ENCODE peak calls at places on chromosomes 2 and 18, in ten cellular contexts. One of them, this sample, is unnamed.

GRCh38 chr2:163441603-163442002 is 294.2 kb downstream of the FIGN start:
- DNase-seq in heart right ventricle: no peak
- DNase-seq in HepG2: no peak
- DNase-seq in Peyer's patch: no peak
- DNase-seq in DND-41: no peak
- DNase-seq in endodermal cell: no peak
- DNase-seq in neural progenitor cell: peak; percentile 5
- DNase-seq in right atrium auricular region: no peak
- DNase-seq in WERI-Rb-1: no peak
- DNase-seq in A549: no peak
- DNase-seq in this sample: no peak

GRCh38 chr2:223884399-223884798 is 47.0 kb upstream of the AP1S3 start:
- DNase-seq in DND-41: no peak
- DNase-seq in right atrium auricular region: no peak
- DNase-seq in WERI-Rb-1: no peak
- DNase-seq in heart right ventricle: no peak
- DNase-seq in Peyer's patch: no peak
- DNase-seq in endodermal cell: no peak
- DNase-seq in neural progenitor cell: no peak
- DNase-seq in A549: no peak
- DNase-seq in HepG2: no peak
- DNase-seq in this sample: no peak

GRCh38 chr18:12013186-12013916 is 32.0 kb downstream of the IMPA2 start:
- DNase-seq in DND-41: no peak
- DNase-seq in neural progenitor cell: peak; percentile 48
- DNase-seq in A549: no peak
- DNase-seq in Peyer's patch: no peak
- DNase-seq in right atrium auricular region: no peak
- DNase-seq in HepG2: no peak
- DNase-seq in heart right ventricle: no peak
- DNase-seq in WERI-Rb-1: no peak
- DNase-seq in endodermal cell: no peak
- DNase-seq in this sample: no peak

GRCh38 chr2:118443596-118443995 is 355.3 kb downstream of the INSIG2 start:
- DNase-seq in DND-41: no peak
- DNase-seq in HepG2: peak; percentile 50
- DNase-seq in WERI-Rb-1: no peak
- DNase-seq in Peyer's patch: no peak
- DNase-seq in neural progenitor cell: no peak
- DNase-seq in right atrium auricular region: no peak
- DNase-seq in heart right ventricle: no peak
- DNase-seq in A549: no peak
- DNase-seq in endodermal cell: no peak
- DNase-seq in this sample: no peak

GRCh38 chr2:187553908-187554703 is at the start of gene TFPI:
- DNase-seq in DND-41: peak; percentile 64
- DNase-seq in A549: no peak
- DNase-seq in HepG2: peak; percentile 64
- DNase-seq in right atrium auricular region: no peak
- DNase-seq in neural progenitor cell: peak; percentile 53
- DNase-seq in WERI-Rb-1: no peak
- DNase-seq in Peyer's patch: no peak
- DNase-seq in heart right ventricle: no peak
- DNase-seq in endodermal cell: no peak
- DNase-seq in this sample: no peak

GRCh38 chr2:150889141-150889540 is 372.5 kb downstream of the RBM43 start:
- DNase-seq in HepG2: no peak
- DNase-seq in DND-41: no peak
- DNase-seq in A549: no peak
- DNase-seq in neural progenitor cell: no peak
- DNase-seq in Peyer's patch: no peak
- DNase-seq in endodermal cell: no peak
- DNase-seq in heart right ventricle: no peak
- DNase-seq in WERI-Rb-1: no peak
- DNase-seq in right atrium auricular region: no peak
- DNase-seq in this sample: no peak

GRCh38 chr2:187547353-187547979 is 6.8 kb downstream of the TFPI start:
- DNase-seq in neural progenitor cell: no peak
- DNase-seq in heart right ventricle: no peak
- DNase-seq in right atrium auricular region: peak; percentile 80
- DNase-seq in DND-41: no peak
- DNase-seq in A549: peak; percentile 18
- DNase-seq in Peyer's patch: no peak
- DNase-seq in endodermal cell: peak; percentile 70
- DNase-seq in HepG2: no peak
- DNase-seq in WERI-Rb-1: peak; percentile 14
- DNase-seq in this sample: no peak

GRCh38 chr2:100965596-100965995 is 36.5 kb upstream of the RPL31 start:
- DNase-seq in DND-41: no peak
- DNase-seq in Peyer's patch: no peak
- DNase-seq in WERI-Rb-1: no peak
- DNase-seq in HepG2: no peak
- DNase-seq in neural progenitor cell: no peak
- DNase-seq in endodermal cell: no peak
- DNase-seq in A549: no peak
- DNase-seq in right atrium auricular region: no peak
- DNase-seq in heart right ventricle: no peak
- DNase-seq in this sample: no peak

GRCh38 chr2:180056367-180057118 is 49.4 kb upstream of the CWC22 start:
- DNase-seq in right atrium auricular region: no peak
- DNase-seq in WERI-Rb-1: no peak
- DNase-seq in A549: no peak
- DNase-seq in heart right ventricle: no peak
- DNase-seq in DND-41: no peak
- DNase-seq in HepG2: no peak
- DNase-seq in neural progenitor cell: peak; percentile 96
- DNase-seq in endodermal cell: peak; percentile 86
- DNase-seq in Peyer's patch: no peak
- DNase-seq in this sample: no peak

GRCh38 chr18:32956591-32957310 is 183.9 kb upstream of the KLHL14 start:
- DNase-seq in right atrium auricular region: no peak
- DNase-seq in HepG2: no peak
- DNase-seq in neural progenitor cell: peak; percentile 36
- DNase-seq in Peyer's patch: no peak
- DNase-seq in A549: no peak
- DNase-seq in DND-41: no peak
- DNase-seq in heart right ventricle: no peak
- DNase-seq in endodermal cell: no peak
- DNase-seq in WERI-Rb-1: no peak
- DNase-seq in this sample: no peak

GRCh38 chr2:23492941-23493340 is 108.0 kb downstream of the KLHL29 start:
- DNase-seq in right atrium auricular region: no peak
- DNase-seq in WERI-Rb-1: peak; percentile 86
- DNase-seq in neural progenitor cell: no peak
- DNase-seq in DND-41: no peak
- DNase-seq in endodermal cell: peak; percentile 69
- DNase-seq in A549: no peak
- DNase-seq in heart right ventricle: no peak
- DNase-seq in Peyer's patch: no peak
- DNase-seq in HepG2: no peak
- DNase-seq in this sample: no peak

GRCh38 chr2:223203971-223204370 is 152.0 kb downstream of the KCNE4 start:
- DNase-seq in heart right ventricle: no peak
- DNase-seq in DND-41: no peak
- DNase-seq in endodermal cell: no peak
- DNase-seq in WERI-Rb-1: no peak
- DNase-seq in A549: no peak
- DNase-seq in HepG2: no peak
- DNase-seq in Peyer's patch: no peak
- DNase-seq in right atrium auricular region: no peak
- DNase-seq in neural progenitor cell: no peak
- DNase-seq in this sample: no peak

GRCh38 chr2:128306931-128307460 is 11.7 kb downstream of the HS6ST1 start:
- DNase-seq in neural progenitor cell: no peak
- DNase-seq in DND-41: no peak
- DNase-seq in heart right ventricle: no peak
- DNase-seq in right atrium auricular region: no peak
- DNase-seq in WERI-Rb-1: peak; percentile 9
- DNase-seq in HepG2: no peak
- DNase-seq in Peyer's patch: no peak
- DNase-seq in endodermal cell: no peak
- DNase-seq in A549: no peak
- DNase-seq in this sample: peak; percentile 45

GRCh38 chr2:165293439-165294420 is 54.5 kb downstream of the SCN2A start:
- DNase-seq in HepG2: peak; percentile 81
- DNase-seq in Peyer's patch: peak; percentile 20
- DNase-seq in neural progenitor cell: peak; percentile 94
- DNase-seq in DND-41: peak; percentile 72
- DNase-seq in right atrium auricular region: no peak
- DNase-seq in heart right ventricle: no peak
- DNase-seq in A549: peak; percentile 30
- DNase-seq in WERI-Rb-1: peak; percentile 61
- DNase-seq in endodermal cell: peak; percentile 68
- DNase-seq in this sample: peak; percentile 70

GRCh38 chr2:201915446-201915845 is 109.1 kb downstream of the CDK15 start:
- DNase-seq in endodermal cell: peak; percentile 41
- DNase-seq in heart right ventricle: no peak
- DNase-seq in A549: no peak
- DNase-seq in right atrium auricular region: no peak
- DNase-seq in DND-41: no peak
- DNase-seq in WERI-Rb-1: no peak
- DNase-seq in Peyer's patch: no peak
- DNase-seq in HepG2: no peak
- DNase-seq in neural progenitor cell: no peak
- DNase-seq in this sample: no peak
- TF ChIP-seq CTCF in endodermal cell: peak; percentile 57
- TF ChIP-seq CTCF in heart right ventricle: no peak
- TF ChIP-seq CTCF in A549: no peak
- TF ChIP-seq CTCF in right atrium auricular region: no peak
- TF ChIP-seq CTCF in DND-41: no peak
- TF ChIP-seq CTCF in WERI-Rb-1: peak; percentile 2
- TF ChIP-seq CTCF in Peyer's patch: no peak
- TF ChIP-seq CTCF in HepG2: no peak
- TF ChIP-seq CTCF in neural progenitor cell: no peak
- TF ChIP-seq CTCF in this sample: no peak

GRCh38 chr2:72148391-72148974 is 821 bp upstream of the CYP26B1 start:
- DNase-seq in A549: no peak
- DNase-seq in DND-41: no peak
- DNase-seq in heart right ventricle: no peak
- DNase-seq in WERI-Rb-1: peak; percentile 16
- DNase-seq in neural progenitor cell: peak; percentile 73
- DNase-seq in right atrium auricular region: peak; percentile 56
- DNase-seq in endodermal cell: peak; percentile 67
- DNase-seq in Peyer's patch: peak; percentile 14
- DNase-seq in HepG2: no peak
- DNase-seq in this sample: peak; percentile 28

GRCh38 chr2:72148975-72149555 is 1.4 kb upstream of the CYP26B1 start:
- DNase-seq in WERI-Rb-1: peak; percentile 52
- DNase-seq in A549: no peak
- DNase-seq in HepG2: no peak
- DNase-seq in heart right ventricle: peak; percentile 62
- DNase-seq in DND-41: no peak
- DNase-seq in right atrium auricular region: peak; percentile 58
- DNase-seq in Peyer's patch: no peak
- DNase-seq in endodermal cell: peak; percentile 80
- DNase-seq in neural progenitor cell: peak; percentile 78
- DNase-seq in this sample: peak; percentile 54

GRCh38 chr2:72150961-72151356 is 3.3 kb upstream of the CYP26B1 start:
- DNase-seq in right atrium auricular region: peak; percentile 36
- DNase-seq in WERI-Rb-1: no peak
- DNase-seq in endodermal cell: no peak
- DNase-seq in A549: no peak
- DNase-seq in Peyer's patch: no peak
- DNase-seq in HepG2: no peak
- DNase-seq in neural progenitor cell: no peak
- DNase-seq in heart right ventricle: no peak
- DNase-seq in DND-41: no peak
- DNase-seq in this sample: no peak

GRCh38 chr2:72149556-72150156 is 2.0 kb upstream of the CYP26B1 start:
- DNase-seq in DND-41: no peak
- DNase-seq in neural progenitor cell: no peak
- DNase-seq in Peyer's patch: peak; percentile 11
- DNase-seq in A549: no peak
- DNase-seq in right atrium auricular region: peak; percentile 60
- DNase-seq in endodermal cell: no peak
- DNase-seq in HepG2: no peak
- DNase-seq in heart right ventricle: no peak
- DNase-seq in WERI-Rb-1: peak; percentile 46
- DNase-seq in this sample: peak; percentile 49

DNA sequence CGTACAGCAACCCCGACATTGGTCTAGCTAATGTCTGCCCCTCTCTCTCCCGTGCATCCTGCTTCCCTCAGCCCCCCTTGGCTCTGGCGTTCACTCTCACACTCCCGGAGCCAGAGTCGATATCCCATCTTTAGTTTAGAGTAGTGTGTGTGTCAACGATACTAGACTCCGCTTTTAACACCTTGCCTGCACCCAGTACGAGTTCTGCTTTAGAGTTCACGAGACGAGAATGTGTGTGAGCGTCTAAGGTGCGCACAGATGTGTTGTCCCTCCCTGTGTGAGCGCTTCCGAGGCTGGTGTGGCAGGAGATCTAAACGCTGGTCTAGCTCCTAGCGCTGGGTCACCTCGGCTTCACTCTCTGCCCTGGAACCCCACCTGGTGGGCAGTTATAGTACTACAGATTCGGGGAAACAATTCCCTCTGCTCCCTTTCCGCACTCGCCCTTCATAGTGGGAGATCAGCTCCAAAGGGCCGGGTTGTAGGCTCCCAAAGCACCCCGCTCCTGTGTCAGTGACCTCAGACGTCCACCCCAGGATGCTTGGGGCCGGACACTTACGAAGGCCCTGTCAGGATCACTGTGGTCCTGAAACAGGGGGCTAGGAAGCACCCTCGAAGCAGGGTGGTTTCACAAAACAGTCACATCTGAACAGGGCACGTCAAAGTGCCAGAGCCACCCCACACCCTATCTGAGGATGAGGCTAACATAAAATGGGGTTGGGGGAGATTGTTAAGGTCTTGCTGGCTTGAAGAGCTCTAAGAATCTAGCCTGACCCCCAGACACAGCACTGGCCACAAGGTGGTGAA is 2.7 kb upstream of the CYP26B1 start:
- DNase-seq in Peyer's patch: peak; percentile 51
- DNase-seq in HepG2: peak; percentile 75
- DNase-seq in heart right ventricle: peak; percentile 55
- DNase-seq in WERI-Rb-1: peak; percentile 89
- DNase-seq in DND-41: peak; percentile 38
- DNase-seq in neural progenitor cell: peak; percentile 88
- DNase-seq in A549: peak; percentile 83
- DNase-seq in endodermal cell: peak; percentile 96
- DNase-seq in right atrium auricular region: peak; percentile 83
- DNase-seq in this sample: peak; percentile 64
- H3K4me3 ChIP-seq in Peyer's patch: peak overlapping the region; percentile 56
- H3K4me3 ChIP-seq in HepG2: peak overlapping the region; percentile 70
- H3K4me3 ChIP-seq in heart right ventricle: peak overlapping the region; percentile 45
- H3K4me3 ChIP-seq in WERI-Rb-1: peak overlapping the region; percentile 50
- H3K4me3 ChIP-seq in DND-41: no peak overlapping the region
- H3K4me3 ChIP-seq in neural progenitor cell: peak overlapping the region; percentile 49
- H3K4me3 ChIP-seq in A549: peak overlapping the region; percentile 61
- H3K4me3 ChIP-seq in endodermal cell: peak overlapping the region; percentile 72
- H3K4me3 ChIP-seq in right atrium auricular region: no peak overlapping the region
- H3K4me3 ChIP-seq in this sample: no peak overlapping the region

GRCh38 chr18:23274638-23275482 is 139.6 kb downstream of the CABLES1 start:
- DNase-seq in heart right ventricle: no peak
- DNase-seq in A549: no peak
- DNase-seq in right atrium auricular region: no peak
- DNase-seq in Peyer's patch: no peak
- DNase-seq in neural progenitor cell: no peak
- DNase-seq in HepG2: no peak
- DNase-seq in DND-41: no peak
- DNase-seq in WERI-Rb-1: no peak
- DNase-seq in endodermal cell: no peak
- DNase-seq in this sample: no peak
- H3K9me3 ChIP-seq in heart right ventricle: peaks cover 20% of the 10 kb centered on the region
- H3K9me3 ChIP-seq in A549: peaks cover 9% of the 10 kb centered on the region
- H3K9me3 ChIP-seq in right atrium auricular region: peaks cover 17% of the 10 kb centered on the region
- H3K9me3 ChIP-seq in Peyer's patch: peaks cover 6% of the 10 kb centered on the region
- H3K9me3 ChIP-seq in neural progenitor cell: no peaks in the 10 kb centered on the region
- H3K9me3 ChIP-seq in HepG2: peaks cover 16% of the 10 kb centered on the region
- H3K9me3 ChIP-seq in DND-41: peaks cover 7% of the 10 kb centered on the region
- H3K9me3 ChIP-seq in WERI-Rb-1: peaks cover 23% of the 10 kb centered on the region
- H3K9me3 ChIP-seq in endodermal cell: peaks cover 45% of the 10 kb centered on the region
- H3K9me3 ChIP-seq in this sample: peaks cover 8% of the 10 kb centered on the region

GRCh38 chr18:13464432-13465125 is 246.0 kb downstream of the LDLRAD4 start:
- DNase-seq in HepG2: no peak
- DNase-seq in heart right ventricle: peak; percentile 62
- DNase-seq in right atrium auricular region: no peak
- DNase-seq in Peyer's patch: peak; percentile 88
- DNase-seq in neural progenitor cell: no peak
- DNase-seq in A549: no peak
- DNase-seq in endodermal cell: peak; percentile 33
- DNase-seq in WERI-Rb-1: no peak
- DNase-seq in DND-41: peak; percentile 87
- DNase-seq in this sample: peak; percentile 50
- TF ChIP-seq CTCF in HepG2: no peak
- TF ChIP-seq CTCF in heart right ventricle: no peak
- TF ChIP-seq CTCF in right atrium auricular region: no peak
- TF ChIP-seq CTCF in Peyer's patch: no peak
- TF ChIP-seq CTCF in neural progenitor cell: no peak
- TF ChIP-seq CTCF in A549: no peak
- TF ChIP-seq CTCF in endodermal cell: peak; percentile 16
- TF ChIP-seq CTCF in WERI-Rb-1: no peak
- TF ChIP-seq CTCF in DND-41: peak; percentile 4
- TF ChIP-seq CTCF in this sample: no peak